ENCODE peak calls at places on chromosomes 11 and 22, in eight cellular contexts. One of them, this sample, is unnamed.

GRCh38 chr11:1087961-1088926 is 13.6 kb downstream of the MUC2 start:
- DNase-seq in WTC11: no peak
- DNase-seq in H54: no peak
- DNase-seq in BE2C: peak
- DNase-seq in Calu3: no peak
- DNase-seq in Daoy: no peak
- DNase-seq in GM13977: no peak
- DNase-seq in stimulated activated CD8-positive, alpha-beta memory T cell treated with anti-CD3 and anti-CD28 coated beads, Interleukin-4, amount 100 ng/mL, for 4 hours: no peak
- DNase-seq in this sample: no peak

GRCh38 chr11:68670208-68670992 is 13.9 kb upstream of the GAL start:
- DNase-seq in WTC11: peak
- DNase-seq in H54: no peak
- DNase-seq in BE2C: no peak
- DNase-seq in Calu3: no peak
- DNase-seq in Daoy: no peak
- DNase-seq in GM13977: no peak
- DNase-seq in stimulated activated CD8-positive, alpha-beta memory T cell treated with anti-CD3 and anti-CD28 coated beads, Interleukin-4, amount 100 ng/mL, for 4 hours: no peak
- DNase-seq in this sample: no peak

GRCh38 chr22:49670610-49671330 is 156.9 kb downstream of the BRD1 start:
- DNase-seq in WTC11: peak
- DNase-seq in H54: no peak
- DNase-seq in BE2C: no peak
- DNase-seq in Calu3: no peak
- DNase-seq in Daoy: peak
- DNase-seq in GM13977: no peak
- DNase-seq in stimulated activated CD8-positive, alpha-beta memory T cell treated with anti-CD3 and anti-CD28 coated beads, Interleukin-4, amount 100 ng/mL, for 4 hours: no peak
- DNase-seq in this sample: no peak

GRCh38 chr11:71563401-71563800 is 2.0 kb upstream of the KRTAP5-10 start:
- DNase-seq in WTC11: peak
- DNase-seq in H54: peak
- DNase-seq in BE2C: peak
- DNase-seq in Calu3: peak
- DNase-seq in Daoy: peak
- DNase-seq in GM13977: peak
- DNase-seq in stimulated activated CD8-positive, alpha-beta memory T cell treated with anti-CD3 and anti-CD28 coated beads, Interleukin-4, amount 100 ng/mL, for 4 hours: no peak
- DNase-seq in this sample: peak

GRCh38 chr11:43576834-43577521 is 103.6 kb upstream of the HSD17B12 start:
- DNase-seq in WTC11: peak
- DNase-seq in H54: no peak
- DNase-seq in BE2C: peak
- DNase-seq in Calu3: peak
- DNase-seq in Daoy: peak
- DNase-seq in GM13977: peak
- DNase-seq in stimulated activated CD8-positive, alpha-beta memory T cell treated with anti-CD3 and anti-CD28 coated beads, Interleukin-4, amount 100 ng/mL, for 4 hours: no peak
- DNase-seq in this sample: no peak

GRCh38 chr22:31348766-31349165 is 2.6 kb upstream of the PATZ1 start:
- DNase-seq in WTC11: no peak
- DNase-seq in H54: no peak
- DNase-seq in BE2C: no peak
- DNase-seq in Calu3: no peak
- DNase-seq in Daoy: no peak
- DNase-seq in GM13977: no peak
- DNase-seq in stimulated activated CD8-positive, alpha-beta memory T cell treated with anti-CD3 and anti-CD28 coated beads, Interleukin-4, amount 100 ng/mL, for 4 hours: no peak
- DNase-seq in this sample: no peak

GRCh38 chr11:17013548-17014320 is 480 bp downstream of the PLEKHA7 start:
- DNase-seq in WTC11: peak
- DNase-seq in H54: no peak
- DNase-seq in BE2C: no peak
- DNase-seq in Calu3: peak
- DNase-seq in Daoy: peak
- DNase-seq in GM13977: peak
- DNase-seq in stimulated activated CD8-positive, alpha-beta memory T cell treated with anti-CD3 and anti-CD28 coated beads, Interleukin-4, amount 100 ng/mL, for 4 hours: no peak
- DNase-seq in this sample: no peak

GRCh38 chr22:46187862-46188261 is 37.5 kb downstream of the PPARA start:
- DNase-seq in WTC11: no peak
- DNase-seq in H54: no peak
- DNase-seq in BE2C: no peak
- DNase-seq in Calu3: peak
- DNase-seq in Daoy: no peak
- DNase-seq in GM13977: no peak
- DNase-seq in stimulated activated CD8-positive, alpha-beta memory T cell treated with anti-CD3 and anti-CD28 coated beads, Interleukin-4, amount 100 ng/mL, for 4 hours: no peak
- DNase-seq in this sample: no peak

GRCh38 chr22:28479912-28480311 is 199.7 kb downstream of the TTC28 start:
- DNase-seq in WTC11: no peak
- DNase-seq in H54: no peak
- DNase-seq in BE2C: no peak
- DNase-seq in Calu3: no peak
- DNase-seq in Daoy: no peak
- DNase-seq in GM13977: no peak
- DNase-seq in stimulated activated CD8-positive, alpha-beta memory T cell treated with anti-CD3 and anti-CD28 coated beads, Interleukin-4, amount 100 ng/mL, for 4 hours: no peak
- DNase-seq in this sample: no peak

GRCh38 chr11:9070740-9071476 is 20.5 kb downstream of the SCUBE2 start:
- DNase-seq in WTC11: no peak
- DNase-seq in H54: no peak
- DNase-seq in BE2C: no peak
- DNase-seq in Calu3: no peak
- DNase-seq in Daoy: no peak
- DNase-seq in GM13977: no peak
- DNase-seq in stimulated activated CD8-positive, alpha-beta memory T cell treated with anti-CD3 and anti-CD28 coated beads, Interleukin-4, amount 100 ng/mL, for 4 hours: no peak
- DNase-seq in this sample: no peak

GRCh38 chr11:30917859-30918478 is 331.8 kb upstream of the MPPED2 start:
- DNase-seq in WTC11: no peak
- DNase-seq in H54: no peak
- DNase-seq in BE2C: peak
- DNase-seq in Calu3: peak
- DNase-seq in Daoy: peak
- DNase-seq in GM13977: peak
- DNase-seq in stimulated activated CD8-positive, alpha-beta memory T cell treated with anti-CD3 and anti-CD28 coated beads, Interleukin-4, amount 100 ng/mL, for 4 hours: no peak
- DNase-seq in this sample: no peak

This sample was measured in AG04449.